ENCODE peak calls at places on chromosome 18, in nine cellular contexts. M is activated T-cell treated with anti-CD3 and anti-CD28 coated beads, Interleukin-2, amount 50 U/mL, for 4 hours; B is sciatic nerve; Q is omental fat pad; D is Right ventricle myocardium inferior; V is GM13976; H is Peyer's patch; X is activated T-helper 1 cell treated with Interleukin-2 at 50 U/mL for 16 hours; Z is mucosa of descending colon. Y is an unnamed sample.

GRCh38 chr18:44564922-44565321 is 115.8 kb upstream of the SETBP1 start:
- DNase-seq in M (no peak), B (no peak), Q (no peak), D (no peak), V (no peak), H (no peak), X (no peak), Z (no peak), Y (peak; percentile 65)

GRCh38 chr18:57296336-57296735 is 56.0 kb upstream of the ST8SIA3 start:
- DNase-seq in M (no peak), B (no peak), Q (no peak), D (no peak), V (no peak), H (no peak), X (no peak), Z (no peak), Y (no peak)

GRCh38 chr18:22539045-22539444 is 121.3 kb upstream of the CTAGE1 start:
- DNase-seq in M (no peak), B (no peak), Q (no peak), D (peak; percentile 80), V (no peak), H (no peak), X (no peak), Z (no peak), Y (no peak)

GRCh38 chr18:59929621-59930295 is 30.0 kb downstream of the PMAIP1 start:
- DNase-seq in M (no peak), B (no peak), Q (no peak), D (no peak), V (no peak), H (no peak), X (no peak), Z (no peak), Y (no peak)

GRCh38 chr18:61572871-61573270 is 239.6 kb downstream of the CDH20 start:
- DNase-seq in M (no peak), B (no peak), Q (no peak), D (no peak), V (no peak), H (no peak), X (no peak), Z (no peak), Y (peak; percentile 59)

GRCh38 chr18:37965572-37965970 is 400.0 kb upstream of the CELF4 start:
- DNase-seq in M (no peak), B (no peak), Q (no peak), D (no peak), V (no peak), H (no peak), X (no peak), Z (no peak), Y (no peak)

GRCh38 chr18:61034581-61034980 is 298.6 kb upstream of the CDH20 start:
- DNase-seq in M (no peak), B (no peak), Q (no peak), D (no peak), V (no peak), H (no peak), X (no peak), Z (no peak), Y (no peak)

GRCh38 chr18:24089059-24089458 is 49.8 kb upstream of the CABYR start:
- DNase-seq in M (no peak), B (no peak), Q (no peak), D (no peak), V (no peak), H (no peak), X (no peak), Z (no peak), Y (no peak)

GRCh38 chr18:48539406-48540328 is 836 bp downstream of the CTIF start:
- DNase-seq in M (peak; percentile 27), B (peak; percentile 75), Q (peak; percentile 30), D (peak; percentile 83), V (peak; percentile 58), H (peak; percentile 18), X (peak; percentile 9), Z (peak; percentile 68), Y (no peak)

GRCh38 chr18:13308369-13308768 is 89.8 kb downstream of the LDLRAD4 start:
- DNase-seq in M (no peak), B (no peak), Q (no peak), D (no peak), V (no peak), H (no peak), X (no peak), Z (no peak), Y (no peak)

GRCh38 chr18:29588446-29589100 is 1411.6 kb upstream of the CDH2 start:
- DNase-seq in M (no peak), B (no peak), Q (no peak), D (no peak), V (no peak), H (no peak), X (no peak), Z (no peak), Y (no peak)

GRCh38 chr18:42534313-42534712 is 579.3 kb downstream of the PIK3C3 start:
- DNase-seq in M (no peak), B (no peak), Q (no peak), D (no peak), V (no peak), H (no peak), X (no peak), Z (no peak), Y (no peak)

GRCh38 chr18:986071-986470 is 81.4 kb downstream of the ADCYAP1 start:
- DNase-seq in M (no peak), B (no peak), Q (no peak), D (no peak), V (no peak), H (no peak), X (no peak), Z (no peak), Y (no peak)

GRCh38 chr18:63320041-63320689 is 596 bp upstream of the BCL2 start:
- DNase-seq in M (peak; percentile 86), B (peak; percentile 90), Q (no peak), D (peak; percentile 91), V (peak; percentile 90), H (peak; percentile 88), X (peak; percentile 80), Z (peak; percentile 88), Y (no peak)

GRCh38 chr18:59155140-59155539 is 15.5 kb downstream of the SEC11C start:
- DNase-seq in M (no peak), B (no peak), Q (no peak), D (no peak), V (no peak), H (no peak), X (no peak), Z (no peak), Y (peak; percentile 82)

Y was measured in BJ.